ENCODE peak calls at places on chromosomes 4 and X, in ten cellular contexts. J is cardiac septum; Q is RWPE1; W is A172; Y is choroid plexus epithelial cell; L is COR-L47; Z is NCI-H1092 treated with DMSO at 0.1 percent for 48 hours; N is activated naive CD8-positive, alpha-beta T cell treated with anti-CD3 and anti-CD28 coated beads, Interleukin-2, amount 50 U/mL, for 24 hours; G is tibial nerve; F is adrenal gland. V is an unnamed sample.

GRCh38 chrX:133495464-133496391 is 80.4 kb upstream of the GPC4 start:
- DNase-seq in L (no peak), G (peak), Y (peak), F (peak), N (no peak), Z (no peak), Q (no peak), J (no peak), W (no peak), V (peak)

GRCh38 chr4:172601195-172601594 is 567.4 kb upstream of the GALNT7 start:
- DNase-seq in W (no peak), Q (no peak), G (no peak), J (no peak), N (no peak), Y (peak), L (peak), Z (no peak), F (no peak), V (no peak)

GRCh38 chr4:13678186-13678924 is 50.8 kb upstream of the BOD1L1 start:
- DNase-seq in Q (no peak), L (no peak), N (no peak), J (no peak), W (peak), Y (peak), F (no peak), Z (no peak), G (no peak), V (no peak)

GRCh38 chr4:140195806-140196205 is 41.8 kb upstream of the MAML3 start:
- DNase-seq in J (no peak), Z (no peak), G (no peak), N (no peak), Q (no peak), F (no peak), L (no peak), W (no peak), Y (no peak), V (no peak)

GRCh38 chrX:11438767-11439166 is 145.6 kb downstream of the AMELX start:
- DNase-seq in G (no peak), Z (no peak), W (no peak), J (no peak), Q (no peak), Y (peak), F (no peak), L (no peak), N (no peak), V (no peak)

GRCh38 chr4:98567611-98568010 is 90.8 kb downstream of the TSPAN5 start:
- DNase-seq in W (no peak), F (no peak), Z (no peak), N (no peak), L (no peak), Q (no peak), Y (no peak), J (no peak), G (no peak), V (no peak)

GRCh38 chr4:148831945-148832344 is 389.7 kb upstream of the NR3C2 start:
- DNase-seq in W (peak), L (no peak), Q (peak), J (no peak), F (no peak), Y (peak), N (no peak), G (no peak), Z (no peak), V (no peak)

GRCh38 chr4:186723207-186724047 is at the start of gene FAT1:
- DNase-seq in W (no peak), L (no peak), J (no peak), N (no peak), Z (peak), G (peak), Y (peak), F (peak), Q (peak), V (peak)

GRCh38 chr4:37591349-37591748 is 94.8 kb downstream of the RELL1 start:
- DNase-seq in J (no peak), N (no peak), G (no peak), W (no peak), F (no peak), Q (no peak), Y (no peak), Z (no peak), L (no peak), V (no peak)

GRCh38 chrX:13077168-13077567 is 32.7 kb upstream of the FAM9C start:
- DNase-seq in F (peak), L (no peak), W (peak), N (no peak), Q (no peak), J (no peak), G (no peak), Z (no peak), Y (peak), V (peak)

GRCh38 chrX:53449632-53450031 is 15.5 kb upstream of the HSD17B10 start:
- DNase-seq in G (no peak), N (no peak), W (no peak), L (no peak), Z (no peak), F (no peak), J (no peak), Y (no peak), Q (no peak), V (no peak)

GRCh38 chr4:55947912-55948725 is 626 bp upstream of the CEP135 start:
- DNase-seq in Q (peak), W (peak), N (peak), F (no peak), G (peak), L (no peak), J (no peak), Z (no peak), Y (peak), V (no peak)

GRCh38 chr4:113436360-113436759 is 325.2 kb downstream of the CAMK2D start:
- DNase-seq in W (peak), Z (peak), Y (peak), Q (no peak), J (no peak), N (no peak), G (peak), L (peak), F (no peak), V (no peak)

GRCh38 chr4:161714022-161714751 is 449.6 kb downstream of the FSTL5 start:
- DNase-seq in W (peak), N (no peak), Z (no peak), G (no peak), Y (peak), J (no peak), L (no peak), Q (peak), F (no peak), V (no peak)